ENCODE peak calls at places on chromosome 5, in nine cellular contexts. Y, S, R, W, E, M, V, G and F are unnamed samples.

GRCh38 chr5:57817924-57818323 is 335.3 kb upstream of the ACTBL2 start:
- DNase-seq in G (no peak), W (no peak), E (no peak), M (no peak), R (no peak), Y (no peak), S (no peak), V (no peak), F (no peak)

GRCh38 chr5:137629646-137630045 is 106.2 kb downstream of the KLHL3 start:
- DNase-seq in V (no peak), S (peak; percentile 25), G (peak; percentile 76), Y (no peak), W (peak; percentile 46), M (peak; percentile 39), R (peak; percentile 76), E (peak; percentile 83), F (peak; percentile 30)

GRCh38 chr5:83493644-83494043 is 22.1 kb downstream of the VCAN start:
- DNase-seq in Y (no peak), S (no peak), V (no peak), G (no peak), W (no peak), E (no peak), R (no peak), M (no peak), F (no peak)

GRCh38 chr5:148248894-148249293 is 10.6 kb downstream of the MARCOL start:
- DNase-seq in W (no peak), Y (no peak), E (no peak), G (no peak), S (no peak), M (no peak), V (no peak), R (no peak), F (no peak)

GRCh38 chr5:120958877-120959485 is 494.9 kb downstream of the PRR16 start:
- DNase-seq in E (no peak), M (no peak), W (no peak), S (no peak), G (no peak), R (no peak), V (no peak), Y (no peak), F (no peak)

GRCh38 chr5:150600951-150601773 is 39.3 kb upstream of the SYNPO start:
- DNase-seq in M (no peak), R (no peak), S (no peak), W (no peak), E (no peak), G (no peak), V (no peak), Y (no peak), F (no peak)

GRCh38 chr5:52920929-52921328 is 68.2 kb upstream of the ITGA2 start:
- DNase-seq in Y (peak; percentile 32), E (no peak), W (no peak), S (no peak), V (no peak), M (no peak), G (no peak), R (peak; percentile 26), F (no peak)

GRCh38 chr5:151053796-151054490 is 26.9 kb downstream of the TNIP1 start:
- DNase-seq in G (no peak), V (no peak), M (no peak), S (no peak), E (no peak), W (no peak), R (no peak), Y (no peak), F (no peak)

GRCh38 chr5:21225223-21226064 is 1237.4 kb upstream of the CDH18 start:
- DNase-seq in W (no peak), S (no peak), G (no peak), V (no peak), E (no peak), M (no peak), Y (no peak), R (no peak), F (no peak)

GRCh38 chr5:174520420-174521396 is 203.7 kb upstream of the MSX2 start:
- DNase-seq in Y (no peak), E (peak; percentile 54), S (peak; percentile 20), R (peak; percentile 4), G (peak; percentile 68), W (peak; percentile 57), M (peak; percentile 73), V (no peak), F (peak; percentile 56)

GRCh38 chr5:78649220-78649700 is 688 bp upstream of the LHFPL2 start:
- DNase-seq in R (peak; percentile 51), E (peak; percentile 31), G (no peak), M (peak; percentile 21), W (peak; percentile 35), V (no peak), Y (peak; percentile 26), S (no peak), F (peak; percentile 35)

GRCh38 chr5:42876375-42876844 is 64.7 kb upstream of the SELENOP start:
- DNase-seq in V (no peak), W (no peak), R (peak; percentile 26), Y (no peak), G (no peak), E (no peak), S (no peak), M (no peak), F (no peak)

GRCh38 chr5:56827043-56827442 is 11.7 kb downstream of the MAP3K1 start:
- DNase-seq in W (peak; percentile 41), M (peak; percentile 69), R (no peak), Y (no peak), V (no peak), S (no peak), E (no peak), G (no peak), F (no peak)

GRCh38 chr5:2369178-2369577 is 382.3 kb downstream of the IRX2 start:
- DNase-seq in E (no peak), R (no peak), V (no peak), Y (no peak), S (no peak), W (no peak), G (no peak), M (no peak), F (no peak)

GRCh38 chr5:33657804-33658435 is 217.2 kb downstream of the TARS1 start:
- DNase-seq in V (no peak), Y (no peak), S (no peak), G (no peak), R (no peak), E (no peak), M (no peak), W (peak; percentile 24), F (no peak)

GRCh38 chr5:109877670-109878045 is 187.9 kb downstream of the MAN2A1 start:
- DNase-seq in E (peak; percentile 39), M (no peak), R (no peak), G (no peak), S (no peak), V (no peak), W (no peak), Y (peak; percentile 34), F (no peak)

GRCh38 chr5:166062719-166063118 is 2228.7 kb upstream of the WWC1 start:
- DNase-seq in M (no peak), V (no peak), Y (no peak), R (no peak), G (no peak), E (no peak), W (no peak), S (no peak), F (no peak)

DNA sequence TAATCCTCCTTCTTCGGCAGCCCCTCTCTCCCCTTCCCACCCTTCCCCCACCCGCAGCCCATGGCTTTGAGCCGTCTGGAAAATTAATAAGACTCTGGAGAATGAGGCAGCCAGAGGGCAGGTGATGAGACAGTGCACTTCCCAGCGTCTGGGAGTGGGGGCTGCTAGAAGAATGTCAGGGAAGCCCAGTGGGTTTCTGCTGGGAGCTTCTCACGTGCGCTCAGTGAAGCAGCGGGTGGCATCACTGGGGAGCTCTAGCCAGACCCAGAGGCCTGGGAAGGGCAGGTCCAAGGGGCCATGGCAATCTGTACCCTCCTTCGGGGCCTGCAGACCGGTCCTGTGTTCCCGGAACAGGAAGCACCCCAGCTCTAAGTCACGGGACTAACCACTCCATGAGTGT is 164.9 kb upstream of the OTULINL start:
- DNase-seq in S (no peak), G (no peak), W (no peak), R (no peak), M (no peak), E (no peak), Y (no peak), V (no peak), F (no peak)
- TF ChIP-seq CTCF in S (no peak), G (no peak), W (no peak), R (no peak), M (no peak), E (no peak), Y (no peak), V (no peak), F (no peak)

GRCh38 chr5:90294604-90295003 is 115.0 kb downstream of the CETN3 start:
- DNase-seq in S (no peak), M (peak; percentile 2), E (no peak), V (no peak), R (no peak), G (peak; percentile 3), W (peak; percentile 33), Y (no peak), F (no peak)
- TF ChIP-seq CTCF in S (peak; percentile 36), M (no peak), E (no peak), V (no peak), R (no peak), G (no peak), W (no peak), Y (no peak), F (no peak)

GRCh38 chr5:93221773-93222172 is 359.2 kb downstream of the NR2F1-AS1 start:
- DNase-seq in W (no peak), E (no peak), G (no peak), V (no peak), R (no peak), M (no peak), S (no peak), Y (no peak), F (no peak)

GRCh38 chr5:93225748-93226147 is 355.3 kb downstream of the NR2F1-AS1 start:
- DNase-seq in G (no peak), E (no peak), Y (no peak), M (no peak), V (no peak), S (no peak), R (no peak), W (no peak), F (no peak)

GRCh38 chr5:93224624-93225023 is 356.4 kb downstream of the NR2F1-AS1 start:
- DNase-seq in G (no peak), E (no peak), R (no peak), Y (no peak), W (no peak), M (no peak), S (no peak), V (no peak), F (no peak)

GRCh38 chr5:93226202-93226735 is 354.8 kb downstream of the NR2F1-AS1 start:
- DNase-seq in R (no peak), W (no peak), E (no peak), M (no peak), S (no peak), Y (no peak), G (no peak), V (no peak), F (no peak)
- TF ChIP-seq CTCF in R (no peak), W (no peak), E (no peak), M (no peak), S (no peak), Y (no peak), G (no peak), V (no peak), F (no peak)

GRCh38 chr5:50580506-50580905 is 85.9 kb upstream of the PARP8 start:
- DNase-seq in V (no peak), G (no peak), R (no peak), Y (no peak), W (no peak), M (no peak), E (peak; percentile 20), S (no peak), F (no peak)

GRCh38 chr5:50582699-50583098 is 83.7 kb upstream of the PARP8 start:
- DNase-seq in Y (no peak), V (no peak), E (no peak), S (no peak), G (no peak), M (no peak), R (no peak), W (no peak), F (no peak)

GRCh38 chr5:50583621-50584020 is 82.8 kb upstream of the PARP8 start:
- DNase-seq in Y (no peak), V (no peak), R (no peak), G (no peak), S (no peak), E (no peak), M (no peak), W (no peak), F (no peak)
- TF ChIP-seq CTCF in Y (no peak), V (no peak), R (no peak), G (no peak), S (no peak), E (no peak), M (no peak), W (no peak), F (no peak)